ENCODE peak calls at places on chromosomes 13 and 19, in four cellular contexts. One of them, this sample, is unnamed.

GRCh38 chr19:50795665-50796073 is 5.5 kb downstream of the ACP4 start:
- DNase-seq in K562: no peak
- DNase-seq in HepG2: no peak
- DNase-seq in GM12878: no peak
- DNase-seq in this sample: no peak

GRCh38 chr19:2711175-2711936 is 8.9 kb upstream of the GNG7 start:
- DNase-seq in K562: peak
- DNase-seq in HepG2: no peak
- DNase-seq in GM12878: no peak
- DNase-seq in this sample: no peak

GRCh38 chr19:14361824-14362223 is 19.4 kb upstream of the ADGRE5 start:
- DNase-seq in K562: peak
- DNase-seq in HepG2: no peak
- DNase-seq in GM12878: no peak
- DNase-seq in this sample: peak

GRCh38 chr19:36686365-36687213 is 823 bp upstream of the ZNF567 start:
- DNase-seq in K562: no peak
- DNase-seq in HepG2: no peak
- DNase-seq in GM12878: no peak
- DNase-seq in this sample: no peak

GRCh38 chr19:38698225-38699026 is 45.8 kb downstream of the CAPN12 start:
- DNase-seq in K562: no peak
- DNase-seq in HepG2: no peak
- DNase-seq in GM12878: no peak
- DNase-seq in this sample: no peak

GRCh38 chr13:112106467-112107141 is 39.7 kb downstream of the SOX1 start:
- DNase-seq in K562: no peak
- DNase-seq in HepG2: peak
- DNase-seq in GM12878: no peak
- DNase-seq in this sample: peak

GRCh38 chr13:85261757-85262346 is 537.4 kb downstream of the SLITRK6 start:
- DNase-seq in K562: no peak
- DNase-seq in HepG2: peak
- DNase-seq in GM12878: no peak
- DNase-seq in this sample: no peak

GRCh38 chr13:48562296-48563066 is 29.6 kb upstream of the RCBTB2 start:
- DNase-seq in K562: no peak
- DNase-seq in HepG2: no peak
- DNase-seq in GM12878: peak
- DNase-seq in this sample: no peak

GRCh38 chr19:55166530-55167268 is at the start of gene DNAAF3:
- DNase-seq in K562: peak
- DNase-seq in HepG2: peak
- DNase-seq in GM12878: peak
- DNase-seq in this sample: peak

GRCh38 chr13:113838711-113839201 is 25.1 kb downstream of the GAS6 start:
- DNase-seq in K562: no peak
- DNase-seq in HepG2: no peak
- DNase-seq in GM12878: no peak
- DNase-seq in this sample: no peak

GRCh38 chr13:43760257-43760656 is 26.5 kb downstream of the ENOX1 start:
- DNase-seq in K562: no peak
- DNase-seq in HepG2: no peak
- DNase-seq in GM12878: no peak
- DNase-seq in this sample: no peak

GRCh38 chr19:35509018-35509652 is 4.3 kb downstream of the DMKN start:
- DNase-seq in K562: no peak
- DNase-seq in HepG2: peak
- DNase-seq in GM12878: peak
- DNase-seq in this sample: peak

GRCh38 chr13:30892966-30893365 is 13.1 kb upstream of the MEDAG start:
- DNase-seq in K562: peak
- DNase-seq in HepG2: peak
- DNase-seq in GM12878: no peak
- DNase-seq in this sample: peak

GRCh38 chr13:61111529-61111928 is 304.1 kb downstream of the PCDH20 start:
- DNase-seq in K562: no peak
- DNase-seq in HepG2: no peak
- DNase-seq in GM12878: no peak
- DNase-seq in this sample: no peak

GRCh38 chr13:39655041-39655568 is 357 bp upstream of the COG6 start:
- DNase-seq in K562: no peak
- DNase-seq in HepG2: no peak
- DNase-seq in GM12878: no peak
- DNase-seq in this sample: no peak

GRCh38 chr13:64305246-64305645 is 2889.6 kb upstream of the PCDH20 start:
- DNase-seq in K562: no peak
- DNase-seq in HepG2: no peak
- DNase-seq in GM12878: no peak
- DNase-seq in this sample: no peak

GRCh38 chr13:106213028-106213427 is 322.4 kb downstream of the EFNB2 start:
- DNase-seq in K562: no peak
- DNase-seq in HepG2: no peak
- DNase-seq in GM12878: no peak
- DNase-seq in this sample: no peak

GRCh38 chr19:57888107-57888493 is 737 bp downstream of the ZNF814 start:
- DNase-seq in K562: no peak
- DNase-seq in HepG2: no peak
- DNase-seq in GM12878: no peak
- DNase-seq in this sample: no peak

GRCh38 chr13:32262165-32262564 is 53.0 kb downstream of the ZAR1L start:
- DNase-seq in K562: no peak
- DNase-seq in HepG2: no peak
- DNase-seq in GM12878: no peak
- DNase-seq in this sample: no peak

GRCh38 chr13:110397445-110397844 is 90.4 kb downstream of the COL4A2 start:
- DNase-seq in K562: no peak
- DNase-seq in HepG2: no peak
- DNase-seq in GM12878: no peak
- DNase-seq in this sample: no peak

GRCh38 chr13:67369895-67370660 is 139.9 kb upstream of the PCDH9 start:
- DNase-seq in K562: no peak
- DNase-seq in HepG2: no peak
- DNase-seq in GM12878: no peak
- DNase-seq in this sample: no peak

DNA sequence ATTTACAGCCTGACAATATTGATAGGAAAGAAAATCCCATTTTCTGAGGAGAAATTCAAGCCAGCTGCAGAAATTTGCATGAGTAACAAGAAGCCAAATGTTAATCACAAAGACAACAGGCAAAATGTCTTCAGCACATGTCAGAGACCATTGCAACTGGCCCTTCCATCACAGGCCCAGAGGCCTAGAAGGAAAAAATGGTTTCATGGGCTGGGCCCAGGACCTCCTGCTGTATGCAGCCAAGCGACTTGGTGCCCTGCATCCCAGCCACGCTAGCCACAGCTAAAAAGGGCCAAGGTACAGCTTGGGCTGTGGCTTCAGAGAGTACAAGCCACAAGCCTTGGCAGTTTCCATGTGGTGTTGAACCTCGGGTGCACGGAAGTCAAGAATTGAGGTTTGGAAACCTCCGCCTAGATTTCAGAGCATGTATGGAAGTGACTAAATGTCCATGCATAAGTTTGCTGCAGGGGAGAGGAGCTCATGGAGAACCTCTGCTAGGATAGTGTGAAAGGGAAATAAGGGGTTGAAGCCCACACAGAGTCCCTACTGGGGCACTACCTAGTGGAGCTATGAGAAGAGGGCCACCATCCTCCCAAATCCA is 1474.0 kb downstream of the PCDH9 start:
- DNase-seq in K562: no peak
- DNase-seq in HepG2: no peak
- DNase-seq in GM12878: no peak
- DNase-seq in this sample: no peak
- TF ChIP-seq ETV6 in K562: no peak
- TF ChIP-seq ETV6 in HepG2: no peak
- TF ChIP-seq ETV6 in GM12878: no peak
- TF ChIP-seq ETV6 in this sample: no peak

GRCh38 chr19:40270362-40271089 is 14.6 kb downstream of the AKT2 start:
- DNase-seq in K562: peak
- DNase-seq in HepG2: no peak
- DNase-seq in GM12878: no peak
- DNase-seq in this sample: peak
- TF ChIP-seq ETV6 in K562: no peak
- TF ChIP-seq ETV6 in HepG2: no peak
- TF ChIP-seq ETV6 in GM12878: no peak
- TF ChIP-seq ETV6 in this sample: no peak

GRCh38 chr19:7870571-7871279 is 3.5 kb downstream of the PRR36 start:
- DNase-seq in K562: peak
- DNase-seq in HepG2: peak
- DNase-seq in GM12878: no peak
- DNase-seq in this sample: peak

GRCh38 chr19:7869453-7869909 is 4.7 kb downstream of the PRR36 start:
- DNase-seq in K562: peak
- DNase-seq in HepG2: peak
- DNase-seq in GM12878: no peak
- DNase-seq in this sample: peak

GRCh38 chr19:7868671-7869452 is 5.3 kb downstream of the PRR36 start:
- DNase-seq in K562: peak
- DNase-seq in HepG2: peak
- DNase-seq in GM12878: peak
- DNase-seq in this sample: peak

GRCh38 chr19:7871280-7871529 is 3.0 kb downstream of the PRR36 start:
- DNase-seq in K562: no peak
- DNase-seq in HepG2: no peak
- DNase-seq in GM12878: no peak
- DNase-seq in this sample: no peak

GRCh38 chr19:7869910-7870511 is 4.2 kb downstream of the PRR36 start:
- DNase-seq in K562: peak
- DNase-seq in HepG2: peak
- DNase-seq in GM12878: no peak
- DNase-seq in this sample: peak
- TF ChIP-seq ETV6 in K562: no peak
- TF ChIP-seq ETV6 in HepG2: no peak
- TF ChIP-seq ETV6 in GM12878: no peak
- TF ChIP-seq ETV6 in this sample: no peak

DNA sequence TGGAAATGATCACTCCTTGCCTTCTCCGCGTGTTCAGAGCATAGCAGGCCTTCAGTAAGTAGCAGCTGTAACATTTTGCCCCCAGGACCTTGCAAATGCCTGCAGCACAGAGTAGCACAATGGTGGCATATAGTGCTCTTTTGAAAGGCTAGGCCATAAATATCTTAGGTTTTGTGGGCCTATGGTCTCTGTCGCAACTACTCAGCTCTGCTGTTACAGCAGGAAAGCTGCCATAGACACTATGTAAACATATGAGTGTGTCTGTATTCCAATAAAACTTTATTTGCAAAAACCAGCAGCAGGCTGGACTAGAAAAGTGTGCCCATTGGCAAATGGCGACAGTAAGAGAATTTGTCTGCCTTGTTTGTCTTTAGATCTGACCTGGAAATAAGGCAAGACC is 9.4 kb downstream of the ITPKC start:
- DNase-seq in K562: no peak
- DNase-seq in HepG2: no peak
- DNase-seq in GM12878: no peak
- DNase-seq in this sample: no peak
- TF ChIP-seq ETV6 in K562: no peak
- TF ChIP-seq ETV6 in HepG2: no peak
- TF ChIP-seq ETV6 in GM12878: no peak
- TF ChIP-seq ETV6 in this sample: no peak

GRCh38 chr13:21034602-21035190 is 26.7 kb downstream of the LATS2 start:
- DNase-seq in K562: no peak
- DNase-seq in HepG2: no peak
- DNase-seq in GM12878: no peak
- DNase-seq in this sample: peak
- TF ChIP-seq ETV6 in K562: no peak
- TF ChIP-seq ETV6 in HepG2: no peak
- TF ChIP-seq ETV6 in GM12878: no peak
- TF ChIP-seq ETV6 in this sample: no peak

DNA sequence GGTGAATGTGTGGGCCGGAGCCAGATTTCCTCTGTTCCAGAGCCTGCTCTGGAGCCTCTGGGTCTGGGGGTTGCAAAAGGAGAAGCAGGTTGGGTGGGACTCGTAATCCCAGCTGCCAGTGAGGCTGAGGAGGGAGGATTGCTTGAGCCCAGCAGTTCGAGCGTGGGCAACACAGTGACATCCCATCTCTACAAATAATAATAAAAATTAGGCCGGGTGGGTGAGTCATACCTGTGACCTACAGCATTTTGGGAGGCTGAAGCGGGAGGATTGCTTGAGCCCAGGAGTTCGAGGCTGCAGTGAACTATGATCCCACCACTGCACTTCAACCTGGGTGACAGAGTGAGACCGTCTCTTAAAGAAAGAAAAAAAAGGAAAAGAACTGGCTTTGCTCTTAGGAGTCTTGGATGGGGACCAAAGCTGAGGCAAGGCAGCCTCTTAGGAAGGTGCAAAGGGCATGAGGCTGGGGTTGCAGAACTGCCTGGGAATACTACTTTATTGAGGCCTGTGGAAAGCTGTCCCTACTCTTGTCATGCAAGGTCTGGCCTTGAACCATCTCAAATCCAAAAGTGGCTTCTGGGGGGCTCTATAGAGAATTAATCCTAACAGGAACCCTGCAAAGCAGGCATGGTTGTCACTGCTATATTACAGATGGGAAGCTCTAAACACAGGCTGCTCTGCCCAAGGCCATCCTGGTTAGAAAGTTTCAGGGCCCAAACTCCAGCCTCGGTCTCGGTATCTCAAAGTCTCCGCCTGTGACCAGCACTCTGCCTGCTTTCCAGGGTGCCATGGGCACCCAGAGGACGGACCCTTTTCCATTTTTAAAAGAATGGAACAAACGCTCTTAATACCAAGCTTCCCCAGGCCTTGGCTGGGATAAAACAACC is 877 bp upstream of the C19orf12 start:
- DNase-seq in K562: no peak
- DNase-seq in HepG2: peak
- DNase-seq in GM12878: no peak
- DNase-seq in this sample: no peak
- TF ChIP-seq ETV6 in K562: no peak
- TF ChIP-seq ETV6 in HepG2: no peak
- TF ChIP-seq ETV6 in GM12878: no peak
- TF ChIP-seq ETV6 in this sample: no peak

GRCh38 chr13:55418095-55418494 is 1722.6 kb upstream of the PRR20A start:
- DNase-seq in K562: no peak
- DNase-seq in HepG2: no peak
- DNase-seq in GM12878: no peak
- DNase-seq in this sample: no peak
- TF ChIP-seq ETV6 in K562: no peak
- TF ChIP-seq ETV6 in HepG2: no peak
- TF ChIP-seq ETV6 in GM12878: no peak
- TF ChIP-seq ETV6 in this sample: no peak

DNA sequence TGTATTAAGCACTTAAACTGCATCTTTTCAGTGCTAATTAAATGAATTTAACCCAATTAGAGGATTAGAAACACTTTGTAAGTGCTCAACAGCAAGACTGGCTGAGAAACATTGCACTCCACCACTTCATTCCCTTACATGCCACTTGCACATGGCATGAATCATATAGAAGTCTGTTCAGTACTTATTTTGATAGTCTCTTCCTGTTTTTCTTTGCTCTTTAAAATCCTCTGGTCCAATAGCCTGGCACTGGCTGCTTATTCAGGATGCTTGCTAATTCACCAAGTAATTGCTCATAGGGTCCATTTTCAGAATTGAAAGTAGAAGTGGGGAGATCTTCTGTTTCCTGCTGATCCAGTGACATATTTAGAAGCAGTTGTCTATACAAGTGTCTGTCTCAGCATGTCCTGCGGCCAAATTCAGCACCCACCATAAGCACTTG is 900.1 kb downstream of the PCDH9 start:
- DNase-seq in K562: no peak
- DNase-seq in HepG2: no peak
- DNase-seq in GM12878: no peak
- DNase-seq in this sample: no peak
- TF ChIP-seq ETV6 in K562: no peak
- TF ChIP-seq ETV6 in HepG2: no peak
- TF ChIP-seq ETV6 in GM12878: no peak
- TF ChIP-seq ETV6 in this sample: no peak